ENCODE peak calls at places on chromosomes 12 and 14, in nine cellular contexts. G is tibial artery, C is lung, B is A549, L is stomach, U is dorsolateral prefrontal cortex, J is AG04450, I is uterus, F is body of pancreas. Y is an unnamed sample.

GRCh38 chr14:35155962-35156361 is 33.6 kb downstream of the PRORP start:
- DNase-seq in C (no peak), J (peak), F (no peak), U (no peak), B (peak), I (no peak), L (no peak), G (no peak), Y (no peak)

GRCh38 chr14:99968931-99969330 is 96.3 kb upstream of the EVL start:
- DNase-seq in C (no peak), U (no peak), I (no peak), F (no peak), L (no peak), G (no peak), J (no peak), B (no peak), Y (no peak)

GRCh38 chr14:59463773-59464650 is 1.2 kb downstream of the GPR135 start:
- DNase-seq in U (peak), F (peak), L (no peak), C (no peak), I (peak), J (no peak), G (no peak), B (no peak), Y (no peak)

GRCh38 chr12:24795699-24796385 is 153.1 kb downstream of the BCAT1 start:
- DNase-seq in J (no peak), C (no peak), B (no peak), I (no peak), G (no peak), F (no peak), U (no peak), L (no peak), Y (no peak)

GRCh38 chr14:96067985-96068930 is 29.1 kb downstream of the C14orf132 start:
- DNase-seq in G (no peak), B (no peak), C (no peak), U (no peak), F (no peak), I (no peak), L (no peak), J (no peak), Y (no peak)

GRCh38 chr12:96210376-96211055 is 16.3 kb downstream of the ELK3 start:
- DNase-seq in J (no peak), G (no peak), I (no peak), F (no peak), C (no peak), B (no peak), U (no peak), L (no peak), Y (peak)

GRCh38 chr12:63396135-63396534 is 245.1 kb upstream of the AVPR1A start:
- DNase-seq in B (no peak), F (no peak), G (no peak), C (no peak), U (no peak), I (no peak), J (no peak), L (no peak), Y (no peak)

GRCh38 chr14:96797943-96798349 is 764 bp downstream of the VRK1 start:
- DNase-seq in U (no peak), F (no peak), I (no peak), L (no peak), B (peak), C (no peak), J (no peak), G (no peak), Y (no peak)

GRCh38 chr14:71060795-71061455 is 153.7 kb downstream of the PCNX1 start:
- DNase-seq in J (no peak), I (no peak), U (no peak), F (no peak), G (no peak), C (no peak), L (no peak), B (no peak), Y (no peak)

GRCh38 chr12:2924019-2924418 is 33.3 kb downstream of the TULP3 start:
- DNase-seq in F (no peak), I (no peak), U (no peak), J (no peak), G (no peak), B (no peak), L (no peak), C (no peak), Y (no peak)

GRCh38 chr12:18206198-18206597 is 55.1 kb upstream of the PIK3C2G start:
- DNase-seq in G (no peak), C (no peak), B (no peak), L (no peak), U (no peak), I (no peak), J (no peak), F (no peak), Y (no peak)

GRCh38 chr14:92584221-92584620 is 70.6 kb downstream of the RIN3 start:
- DNase-seq in C (no peak), B (no peak), J (no peak), F (no peak), L (no peak), I (no peak), G (no peak), U (no peak), Y (no peak)

GRCh38 chr14:45698462-45699134 is 445.6 kb upstream of the MIS18BP1 start:
- DNase-seq in B (no peak), G (no peak), C (no peak), U (no peak), L (peak), I (no peak), J (no peak), F (peak), Y (no peak)

GRCh38 chr14:98907271-98907670 is 364.7 kb downstream of the BCL11B start:
- DNase-seq in C (no peak), B (no peak), I (no peak), F (no peak), G (no peak), L (no peak), U (no peak), J (no peak), Y (no peak)

GRCh38 chr14:99552572-99553216 is 51.3 kb downstream of the CCDC85C start:
- DNase-seq in U (no peak), B (no peak), F (peak), C (no peak), L (peak), I (no peak), G (no peak), J (no peak), Y (no peak)

GRCh38 chr14:20989464-20989786 is 355 bp upstream of the METTL17 start:
- DNase-seq in J (no peak), L (no peak), B (no peak), F (no peak), C (no peak), G (no peak), I (no peak), U (no peak), Y (no peak)

GRCh38 chr12:30989754-30990153 is 63.2 kb downstream of the TSPAN11 start:
- DNase-seq in C (no peak), G (no peak), J (no peak), I (no peak), U (no peak), F (peak), B (peak), L (no peak), Y (peak)

GRCh38 chr12:133235401-133236112 is at the start of gene ANHX:
- DNase-seq in I (no peak), G (no peak), C (peak), J (no peak), B (no peak), U (no peak), F (no peak), L (no peak), Y (no peak)

GRCh38 chr14:89915114-89915878 is 39.2 kb downstream of the EFCAB11 start:
- DNase-seq in B (peak), U (no peak), G (peak), F (peak), C (peak), I (peak), L (peak), J (no peak), Y (peak)

GRCh38 chr14:80213602-80214001 is 2.3 kb upstream of the DIO2 start:
- DNase-seq in F (peak), U (no peak), G (peak), J (no peak), I (no peak), B (peak), L (peak), C (no peak), Y (no peak)

GRCh38 chr14:94097091-94097490 is 13.4 kb upstream of the IFI27 start:
- DNase-seq in J (no peak), U (no peak), F (no peak), I (no peak), L (no peak), G (no peak), C (no peak), B (no peak), Y (no peak)

GRCh38 chr12:62684586-62685295 is 218.1 kb downstream of the MON2 start:
- DNase-seq in U (no peak), B (no peak), I (peak), L (no peak), J (no peak), C (peak), F (peak), G (peak), Y (peak)

GRCh38 chr12:107903377-107904061 is 129.0 kb downstream of the ASCL4 start:
- DNase-seq in L (peak), C (peak), J (no peak), G (no peak), F (peak), I (peak), B (peak), U (no peak), Y (no peak)

GRCh38 chr12:28536088-28536487 is 345.8 kb downstream of the CCDC91 start:
- DNase-seq in I (no peak), B (no peak), U (no peak), C (no peak), G (no peak), F (no peak), L (no peak), J (peak), Y (no peak)
- TF ChIP-seq CTCF in I (no peak), B (no peak), U (no peak), C (no peak), G (no peak), F (no peak), L (no peak), J (peak), Y (no peak)

GRCh38 chr12:120470150-120470817 is 736 bp upstream of the SRSF9 start:
- DNase-seq in F (no peak), U (no peak), J (no peak), I (no peak), B (peak), G (no peak), C (no peak), L (no peak), Y (no peak)
- H3K27ac ChIP-seq in F (peak), U (peak), J (peak), I (peak), B (peak), G (peak), C (peak), L (peak), Y (peak)

DNA sequence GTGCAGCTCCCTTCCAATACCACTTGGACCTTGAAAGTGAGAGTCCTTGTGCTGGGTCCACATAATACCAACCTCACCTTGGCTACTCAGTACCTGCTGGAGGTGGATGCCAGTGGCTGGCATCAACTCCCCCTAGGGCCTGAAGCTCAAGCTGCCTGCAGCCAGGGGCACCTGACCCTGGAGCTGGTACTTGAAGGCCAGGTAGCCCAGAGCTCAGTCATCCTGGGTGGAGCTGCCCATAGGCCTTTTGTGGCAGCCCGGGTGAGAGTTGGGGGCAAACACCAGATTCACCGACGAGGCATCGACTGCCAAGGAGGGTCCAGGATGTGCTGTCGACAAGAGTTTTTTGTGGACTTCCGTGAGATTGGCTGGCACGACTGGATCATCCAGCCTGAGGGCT is 5.7 kb upstream of the INHBE start:
- DNase-seq in G (no peak), I (no peak), F (no peak), J (no peak), U (no peak), C (no peak), L (no peak), B (no peak), Y (no peak)
- H3K4me3 ChIP-seq in G (no peak), I (no peak), F (no peak), J (no peak), U (no peak), C (no peak), L (no peak), B (no peak), Y (no peak)

DNA sequence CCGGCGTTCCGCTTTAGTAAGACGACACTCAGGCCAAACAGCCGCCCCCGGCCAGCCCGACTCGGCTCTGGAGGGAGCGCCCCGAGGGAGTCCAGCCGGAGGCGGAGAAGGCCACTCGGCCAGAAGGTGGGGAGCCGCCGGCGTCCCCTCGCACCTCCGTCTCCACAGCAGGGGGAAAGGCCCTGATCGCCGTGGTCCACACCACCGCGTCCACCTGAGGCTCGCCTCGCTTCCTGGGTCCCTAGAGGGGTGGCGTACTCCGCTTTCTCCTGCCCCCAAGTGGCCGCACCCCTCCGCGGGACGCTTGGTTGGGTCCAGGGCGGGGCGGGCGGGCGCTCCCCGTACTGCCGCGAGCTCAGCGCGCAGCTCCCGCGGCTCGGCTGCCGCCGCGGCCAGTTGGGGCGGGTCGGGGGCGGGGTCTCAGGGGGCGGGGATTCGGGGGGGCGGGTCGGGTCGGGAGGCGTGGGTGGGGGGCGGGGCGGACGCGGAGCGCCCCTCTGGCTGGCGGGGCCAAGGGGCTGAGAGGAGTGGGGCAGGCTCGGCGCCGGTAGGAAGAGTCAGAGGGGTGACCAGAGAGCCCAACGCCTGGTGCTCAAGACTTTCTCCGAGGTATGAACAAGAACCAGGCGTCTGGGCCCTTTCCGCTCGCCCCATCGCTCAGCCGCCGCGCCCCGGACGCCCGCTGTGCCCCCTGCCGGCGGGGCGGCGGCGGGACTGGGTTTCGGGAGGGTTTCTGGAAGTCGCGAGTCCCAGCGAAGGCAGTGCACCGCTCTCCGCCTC is at the start of gene FRMD6:
- DNase-seq in U (peak), F (peak), C (peak), L (peak), I (peak), B (peak), J (peak), G (peak), Y (peak)
- TF ChIP-seq CTCF in U (peak), F (peak), C (peak), L (peak), I (peak), B (peak), J (peak), G (peak), Y (peak)

DNA sequence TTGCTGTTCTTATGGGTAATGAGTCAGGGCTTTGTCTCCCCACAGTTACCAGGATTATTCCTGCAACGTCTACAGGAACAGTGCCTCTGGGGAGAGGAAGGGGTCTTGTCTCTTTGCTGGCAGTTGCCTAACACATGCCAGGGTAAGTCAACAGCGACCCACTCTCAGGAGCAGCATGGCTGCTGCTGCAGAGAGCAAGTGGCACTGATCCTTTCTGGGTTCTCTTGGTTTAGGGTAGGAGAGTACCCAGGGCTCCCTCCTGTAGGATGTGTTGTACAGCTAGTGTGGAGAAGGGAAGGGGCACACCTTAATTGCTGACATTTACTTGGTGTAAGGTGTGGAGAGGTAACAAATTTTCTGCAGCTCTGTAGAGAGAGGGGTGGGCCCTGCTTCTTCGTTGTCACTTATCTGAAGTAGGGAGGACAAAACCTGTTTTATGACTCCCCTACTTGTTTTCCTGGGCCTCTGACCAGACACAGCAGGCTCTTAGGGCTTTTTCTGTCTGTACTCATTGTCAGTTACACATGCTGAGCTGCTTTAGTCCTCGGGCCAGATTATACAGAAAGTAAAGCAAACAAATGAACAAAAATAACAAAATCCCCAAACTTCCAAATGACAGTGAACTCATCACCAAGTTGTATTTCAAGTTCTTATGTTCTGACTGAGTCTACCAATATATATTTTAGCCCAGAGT is 168.2 kb downstream of the ACSS3 start:
- DNase-seq in B (no peak), J (no peak), I (no peak), G (no peak), U (no peak), F (no peak), L (no peak), C (no peak), Y (no peak)
- H3K27ac ChIP-seq in B (no peak), J (no peak), I (peak), G (peak), U (peak), F (no peak), L (no peak), C (no peak), Y (no peak)

GRCh38 chr14:76232782-76233181 is 81.1 kb downstream of the GPATCH2L start:
- DNase-seq in B (no peak), I (no peak), G (no peak), F (no peak), L (no peak), U (no peak), J (no peak), C (no peak), Y (no peak)

GRCh38 chr14:76228138-76228537 is 76.4 kb downstream of the GPATCH2L start:
- DNase-seq in L (no peak), B (no peak), J (no peak), I (no peak), G (no peak), U (no peak), C (no peak), F (no peak), Y (no peak)

GRCh38 chr14:76227450-76228050 is 75.8 kb downstream of the GPATCH2L start:
- DNase-seq in G (no peak), I (no peak), U (no peak), J (peak), C (no peak), F (no peak), B (peak), L (no peak), Y (no peak)
- H3K4me3 ChIP-seq in G (no peak), I (no peak), U (no peak), J (no peak), C (no peak), F (no peak), B (no peak), L (no peak), Y (no peak)

GRCh38 chr12:1917172-1918070 is 1.0 kb downstream of the CACNA2D4 start:
- DNase-seq in J (no peak), C (no peak), F (no peak), I (no peak), G (no peak), B (no peak), U (no peak), L (peak), Y (peak)

GRCh38 chr12:1916396-1917171 is 1.9 kb downstream of the CACNA2D4 start:
- DNase-seq in C (peak), J (no peak), F (peak), B (no peak), G (no peak), I (peak), U (no peak), L (peak), Y (peak)

GRCh38 chr12:1914116-1914911 is 4.1 kb downstream of the CACNA2D4 start:
- DNase-seq in G (no peak), F (peak), U (no peak), I (no peak), L (peak), B (no peak), C (no peak), J (no peak), Y (peak)

GRCh38 chr12:1913377-1914115 is 4.9 kb downstream of the CACNA2D4 start:
- DNase-seq in F (no peak), J (no peak), B (no peak), U (peak), C (peak), I (peak), L (peak), G (no peak), Y (peak)

GRCh38 chr12:1915082-1915968 is 3.1 kb downstream of the CACNA2D4 start:
- DNase-seq in J (no peak), U (peak), I (peak), C (peak), L (peak), B (no peak), F (peak), G (no peak), Y (peak)
- TF ChIP-seq CTCF in J (no peak), U (no peak), I (no peak), C (no peak), L (no peak), B (no peak), F (no peak), G (no peak), Y (no peak)

GRCh38 chr12:10094648-10095047 is 4.1 kb downstream of the CLEC1A start:
- DNase-seq in G (no peak), J (no peak), F (no peak), U (no peak), B (no peak), I (no peak), C (no peak), L (no peak), Y (no peak)
- H3K27ac ChIP-seq in G (no peak), J (no peak), F (no peak), U (no peak), B (no peak), I (peak), C (no peak), L (no peak), Y (peak)

GRCh38 chr12:98352218-98352811 is 163.1 kb upstream of the TMPO start:
- DNase-seq in G (no peak), L (no peak), C (no peak), J (peak), B (peak), U (no peak), F (no peak), I (no peak), Y (no peak)
- H3K4me3 ChIP-seq in G (no peak), L (no peak), C (no peak), J (no peak), B (peak), U (no peak), F (no peak), I (no peak), Y (no peak)

GRCh38 chr14:32471183-32471582 is 142.1 kb downstream of the AKAP6 start:
- DNase-seq in I (no peak), L (no peak), U (no peak), C (no peak), F (no peak), J (no peak), G (no peak), B (no peak), Y (no peak)

GRCh38 chr14:32472512-32473472 is 143.7 kb downstream of the AKAP6 start:
- DNase-seq in F (no peak), I (no peak), B (peak), G (no peak), L (no peak), C (no peak), J (peak), U (peak), Y (no peak)

GRCh38 chr14:32470161-32470705 is 141.1 kb downstream of the AKAP6 start:
- DNase-seq in B (no peak), I (no peak), L (no peak), J (no peak), U (no peak), F (no peak), G (no peak), C (no peak), Y (no peak)

GRCh38 chr14:32473476-32473875 is 144.4 kb downstream of the AKAP6 start:
- DNase-seq in L (no peak), F (peak), G (peak), J (no peak), C (peak), U (no peak), B (peak), I (peak), Y (peak)

DNA sequence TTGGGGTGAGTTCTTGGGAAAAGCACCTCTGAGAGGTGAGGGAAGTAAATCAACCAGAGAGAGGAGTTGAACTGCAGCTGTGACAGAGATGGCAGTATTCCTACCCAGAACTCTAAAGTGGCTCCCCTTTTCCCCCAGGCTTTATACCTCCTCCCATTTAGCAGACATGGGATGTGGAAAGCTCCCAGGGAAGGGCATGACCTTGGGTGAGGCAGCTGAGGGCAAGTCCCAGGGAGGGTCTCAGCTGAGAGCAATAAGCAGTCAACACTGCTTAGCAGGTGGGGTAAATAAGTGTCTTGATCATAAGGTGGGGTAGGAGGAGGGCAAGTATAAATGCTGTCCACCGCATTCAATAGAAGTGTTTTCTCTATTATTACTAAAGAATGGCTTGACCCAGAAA is 143.0 kb downstream of the AKAP6 start:
- DNase-seq in F (no peak), L (no peak), G (no peak), U (no peak), J (no peak), I (no peak), C (no peak), B (no peak), Y (no peak)
- TF ChIP-seq CTCF in F (no peak), L (no peak), G (no peak), U (no peak), J (no peak), I (no peak), C (no peak), B (no peak), Y (no peak)

Y was measured in right atrium auricular region.